ENCODE peak calls at places on chromosomes 2 and 18, in four cellular contexts. J is astrocyte of the spinal cord; A is RWPE1; I is activated CD4-positive, CD25-positive, alpha-beta regulatory T cell treated with anti-CD3 and anti-CD28 coated beads, Interleukin-2, amount 50 U/mL, for 16 hours. R is an unnamed sample.

GRCh38 chr2:209977386-209978239 is 24.8 kb upstream of the RPE start:
- DNase-seq in I (no peak), A (peak; percentile 30), J (peak; percentile 50), R (peak; percentile 66)

GRCh38 chr2:24454258-24454657 is 36.8 kb upstream of the NCOA1 start:
- DNase-seq in A (no peak), I (no peak), J (peak; percentile 58), R (no peak)

GRCh38 chr2:59025157-59025757 is 784.1 kb upstream of the FANCL start:
- DNase-seq in A (peak; percentile 10), I (no peak), J (peak; percentile 14), R (peak; percentile 7)

GRCh38 chr2:38750011-38750792 is 959 bp downstream of the SRSF7 start:
- DNase-seq in I (no peak), A (peak; percentile 58), J (peak; percentile 30), R (peak; percentile 55)

GRCh38 chr18:65287642-65288041 is 463.2 kb upstream of the CDH7 start:
- DNase-seq in I (no peak), A (no peak), J (no peak), R (no peak)

GRCh38 chr18:68024716-68025115 is 508.2 kb upstream of the DSEL start:
- DNase-seq in A (no peak), I (no peak), J (no peak), R (no peak)

GRCh38 chr2:82795446-82795845 is 1663.6 kb downstream of the SUCLG1 start:
- DNase-seq in J (peak; percentile 61), A (peak; percentile 73), I (no peak), R (peak; percentile 91)

GRCh38 chr2:43186679-43187374 is 39.6 kb downstream of the ZFP36L2 start:
- DNase-seq in I (no peak), A (no peak), J (no peak), R (no peak)

GRCh38 chr18:37524546-37525301 is 40.9 kb downstream of the CELF4 start:
- DNase-seq in J (no peak), A (no peak), I (no peak), R (no peak)

R was measured in dermis blood vessel endothelial cell.